ENCODE peak calls at places on chromosomes 11 and 22, in ten cellular contexts. X is ELR; B is thoracic aorta; F is activated T-cell treated with anti-CD3 and anti-CD28 coated beads, Interleukin-2, amount 50 U/mL, for 48 hours; D is bronchial epithelial cell; W is suprapubic skin; M is fibroblast of the aortic adventitia; C is CMK; P is heart right ventricle; R is neural crest cell. Z is an unnamed sample.

GRCh38 chr22:44400763-44401060 is 88.0 kb upstream of the SHISAL1 start:
- DNase-seq in X (no peak), B (no peak), F (no peak), D (no peak), W (no peak), M (no peak), C (no peak), P (no peak), R (no peak), Z (no peak)

GRCh38 chr11:10898763-10899541 is 41.1 kb upstream of the ZBED5 start:
- DNase-seq in X (no peak), B (no peak), F (no peak), D (no peak), W (no peak), M (no peak), C (no peak), P (peak), R (no peak), Z (no peak)

GRCh38 chr22:43996170-43996980 is 27.7 kb upstream of the PARVB start:
- DNase-seq in X (no peak), B (no peak), F (peak), D (no peak), W (no peak), M (no peak), C (no peak), P (peak), R (no peak), Z (peak)

GRCh38 chr22:35089139-35089538 is 23.2 kb downstream of the ISX start:
- DNase-seq in X (no peak), B (no peak), F (no peak), D (no peak), W (no peak), M (no peak), C (no peak), P (no peak), R (no peak), Z (no peak)

GRCh38 chr11:95426823-95427462 is 195.9 kb upstream of the SESN3 start:
- DNase-seq in X (no peak), B (no peak), F (no peak), D (peak), W (no peak), M (no peak), C (no peak), P (no peak), R (no peak), Z (no peak)

GRCh38 chr11:126840975-126841374 is 159.6 kb downstream of the KIRREL3 start:
- DNase-seq in X (no peak), B (no peak), F (no peak), D (no peak), W (no peak), M (no peak), C (no peak), P (no peak), R (no peak), Z (no peak)

GRCh38 chr11:1862588-1863351 is 9.9 kb downstream of the LSP1 start:
- DNase-seq in X (peak), B (no peak), F (no peak), D (peak), W (no peak), M (no peak), C (no peak), P (peak), R (no peak), Z (no peak)

GRCh38 chr11:73326929-73327811 is 19.1 kb downstream of the ARHGEF17 start:
- DNase-seq in X (peak), B (no peak), F (no peak), D (peak), W (no peak), M (peak), C (no peak), P (no peak), R (no peak), Z (no peak)